ENCODE peak calls at places on chromosomes 11 and 22, in six cellular contexts. Z is A673, D is H1, B is neural progenitor cell, S is K562, U is PC-9. R is an unnamed sample.
A peak's percentile ranks its signal among the peaks of the same experiment; 100 is the strongest.

GRCh38 chr22:50236731-50237409 is 8.0 kb downstream of the TUBGCP6 start:
- DNase-seq in Z (no peak), D (peak; percentile 51), B (peak; percentile 31), S (no peak), U (no peak), R (no peak)

GRCh38 chr11:78418584-78419211 is 1.1 kb upstream of the GAB2 start:
- DNase-seq in Z (no peak), D (no peak), B (no peak), S (no peak), U (peak; percentile 15), R (no peak)

GRCh38 chr11:20089796-20090653 is 70.2 kb downstream of the DBX1 start:
- DNase-seq in Z (no peak), D (no peak), B (no peak), S (peak; percentile 67), U (no peak), R (no peak)

GRCh38 chr11:131109256-131109655 is 193.0 kb upstream of the SNX19 start:
- DNase-seq in Z (no peak), D (no peak), B (no peak), S (no peak), U (no peak), R (no peak)

GRCh38 chr22:39471421-39472141 is 14.8 kb downstream of the MGAT3 start:
- DNase-seq in Z (peak; percentile 50), D (no peak), B (peak; percentile 36), S (peak; percentile 47), U (peak; percentile 58), R (no peak)

GRCh38 chr11:48043998-48044512 is 63.7 kb downstream of the PTPRJ start:
- DNase-seq in Z (no peak), D (no peak), B (no peak), S (no peak), U (peak; percentile 21), R (no peak)

GRCh38 chr22:33785283-33785991 is 134.8 kb downstream of the LARGE1 start:
- DNase-seq in Z (no peak), D (no peak), B (no peak), S (no peak), U (peak; percentile 71), R (peak; percentile 54)

GRCh38 chr22:19177164-19178064 is 1.1 kb downstream of the SLC25A1 start:
- DNase-seq in Z (no peak), D (no peak), B (peak; percentile 52), S (no peak), U (no peak), R (no peak)

GRCh38 chr22:37018815-37019308 is 385 bp downstream of the TST start:
- DNase-seq in Z (peak; percentile 59), D (peak; percentile 78), B (peak; percentile 72), S (no peak), U (no peak), R (no peak)

GRCh38 chr22:42662114-42663021 is 13.2 kb upstream of the CYB5R3 start:
- DNase-seq in Z (peak; percentile 87), D (peak; percentile 94), B (peak; percentile 91), S (peak; percentile 77), U (no peak), R (no peak)

GRCh38 chr11:64643258-64643881 is 52.4 kb downstream of the SLC22A12 start:
- DNase-seq in Z (peak; percentile 61), D (peak; percentile 73), B (peak; percentile 86), S (peak; percentile 29), U (no peak), R (no peak)

GRCh38 chr11:2293396-2294339 is 8.1 kb downstream of the C11orf21 start:
- DNase-seq in Z (no peak), D (peak; percentile 45), B (peak; percentile 6), S (no peak), U (no peak), R (no peak)

GRCh38 chr22:49419661-49420060 is 408.0 kb downstream of the BRD1 start:
- DNase-seq in Z (no peak), D (no peak), B (no peak), S (no peak), U (no peak), R (no peak)

GRCh38 chr11:123413636-123414035 is 16.4 kb upstream of the GRAMD1B start:
- DNase-seq in Z (no peak), D (no peak), B (no peak), S (no peak), U (peak; percentile 46), R (no peak)

GRCh38 chr11:94769897-94770296 is 1.7 kb downstream of the AMOTL1 start:
- DNase-seq in Z (no peak), D (no peak), B (no peak), S (no peak), U (no peak), R (no peak)

GRCh38 chr11:88411265-88411664 is 73.7 kb upstream of the CTSC start:
- DNase-seq in Z (peak; percentile 39), D (no peak), B (no peak), S (no peak), U (peak; percentile 83), R (peak; percentile 72)

GRCh38 chr22:29837780-29838598 is at the start of gene ASCC2:
- DNase-seq in Z (peak; percentile 99), D (peak; percentile 98), B (peak; percentile 99), S (peak; percentile 94), U (peak; percentile 95), R (peak; percentile 90)

GRCh38 chr11:86513746-86514373 is 139.2 kb downstream of the CCDC81 start:
- DNase-seq in Z (no peak), D (no peak), B (no peak), S (no peak), U (no peak), R (no peak)

GRCh38 chr22:43854151-43854785 is 8.0 kb downstream of the SULT4A1 start:
- DNase-seq in Z (no peak), D (no peak), B (no peak), S (no peak), U (no peak), R (no peak)

GRCh38 chr11:118928870-118929495 is 3.3 kb upstream of the BCL9L start:
- DNase-seq in Z (peak; percentile 88), D (peak; percentile 80), B (no peak), S (peak; percentile 70), U (peak; percentile 71), R (no peak)

GRCh38 chr11:27209562-27210005 is 153.4 kb downstream of the CCDC34 start:
- DNase-seq in Z (peak; percentile 100), D (no peak), B (no peak), S (peak; percentile 76), U (peak; percentile 95), R (peak; percentile 90)

GRCh38 chr11:17721242-17721999 is 2.0 kb downstream of the MYOD1 start:
- DNase-seq in Z (no peak), D (no peak), B (peak; percentile 57), S (no peak), U (no peak), R (no peak)

GRCh38 chr11:17719028-17719939 is at the start of gene MYOD1:
- DNase-seq in Z (no peak), D (peak; percentile 68), B (peak; percentile 70), S (no peak), U (no peak), R (no peak)

GRCh38 chr11:17722000-17722643 is 2.8 kb downstream of the MYOD1 start:
- DNase-seq in Z (peak; percentile 34), D (peak; percentile 65), B (peak; percentile 70), S (peak; percentile 41), U (no peak), R (no peak)

GRCh38 chr11:17719940-17720795 is 797 bp downstream of the MYOD1 start:
- DNase-seq in Z (no peak), D (peak; percentile 81), B (peak; percentile 89), S (no peak), U (no peak), R (no peak)

GRCh38 chr11:17720796-17721171 is 1.4 kb downstream of the MYOD1 start:
- DNase-seq in Z (peak; percentile 35), D (peak; percentile 66), B (peak; percentile 56), S (no peak), U (no peak), R (no peak)
- H3K4me3 ChIP-seq in Z (peak overlapping the region; percentile 10), D (peak overlapping the region; percentile 56), B (peak overlapping the region; percentile 42), S (no peak overlapping the region), U (no peak overlapping the region), R (no peak overlapping the region)

GRCh38 chr11:72036687-72037086 is 38.0 kb downstream of the IL18BP start:
- DNase-seq in Z (no peak), D (no peak), B (no peak), S (no peak), U (no peak), R (no peak)
- H3K27ac ChIP-seq in Z (no peak overlapping the region), D (no peak overlapping the region), B (no peak overlapping the region), S (no peak overlapping the region), U (no peak overlapping the region), R (no peak overlapping the region)

DNA sequence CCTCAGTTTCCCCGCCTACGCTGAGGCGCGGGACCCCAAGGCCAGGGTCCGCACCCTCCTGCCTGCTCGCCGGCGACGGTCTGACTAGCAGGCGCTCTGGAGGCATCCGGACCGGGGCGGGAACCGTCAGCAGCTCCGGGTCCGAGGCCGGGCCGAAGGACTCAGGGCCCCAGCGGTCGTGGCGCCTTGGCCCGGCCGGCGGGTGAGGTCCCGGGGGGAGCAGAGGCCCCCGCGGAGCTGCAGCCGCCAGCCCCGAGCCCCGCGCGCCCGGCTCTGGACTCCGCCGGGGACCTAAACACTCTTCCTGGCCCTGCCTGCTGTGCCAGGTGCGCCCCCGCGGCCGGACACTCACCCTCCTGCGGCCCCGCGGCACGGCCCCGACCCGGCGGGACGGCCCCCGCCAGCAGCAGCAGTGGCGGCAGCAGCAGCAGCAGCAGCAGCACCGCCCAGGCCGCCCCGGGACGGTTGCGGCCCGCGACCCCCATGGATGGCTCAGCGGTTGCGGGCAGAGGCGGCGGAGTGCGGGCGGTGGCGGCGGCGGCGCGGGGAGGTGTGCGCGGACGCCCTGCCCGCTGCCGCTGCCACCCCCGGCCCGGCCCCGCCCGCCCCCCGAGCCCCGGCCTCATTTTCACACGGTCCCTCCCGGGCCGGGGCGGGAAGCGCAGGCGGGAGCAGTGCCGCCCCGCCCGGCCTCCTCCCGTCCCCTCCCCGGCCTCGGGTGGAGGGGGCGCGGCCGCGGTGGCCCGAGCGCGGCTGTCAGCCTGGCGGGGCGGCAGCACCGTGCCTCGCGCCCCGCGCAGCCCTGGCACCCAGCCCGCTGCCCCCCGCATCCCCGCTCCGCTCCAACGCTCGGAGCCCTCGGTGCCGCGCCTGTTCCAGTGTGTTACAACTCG is at the start of gene SCUBE2:
- DNase-seq in Z (no peak), D (peak; percentile 62), B (peak; percentile 68), S (no peak), U (no peak), R (no peak)
- TF ChIP-seq EZH2 in Z (peak; percentile 50), D (peak; percentile 56), B (peak; percentile 46), S (no peak), U (no peak), R (peak; percentile 79)

GRCh38 chr22:27097933-27098332 is 440.5 kb downstream of the MIAT start:
- DNase-seq in Z (no peak), D (no peak), B (no peak), S (no peak), U (no peak), R (no peak)
- H3K4me3 ChIP-seq in Z (no peak overlapping the region), D (no peak overlapping the region), B (no peak overlapping the region), S (no peak overlapping the region), U (no peak overlapping the region), R (no peak overlapping the region)